ENCODE peak calls at places on chromosomes 7 and 10, in six cellular contexts. T is HCT116, M is spleen, O is sigmoid colon, L is GM23338, R is transverse colon. K is an unnamed sample.

GRCh38 chr10:58399410-58399809 is 14.2 kb downstream of the TFAM start:
- DNase-seq in T (no peak), M (no peak), O (no peak), L (no peak), R (no peak), K (no peak)

GRCh38 chr10:109902992-109903947 is 20.0 kb downstream of the XPNPEP1 start:
- DNase-seq in T (no peak), M (no peak), O (no peak), L (no peak), R (no peak), K (no peak)

GRCh38 chr7:40673285-40673684 is 538.5 kb downstream of the SUGCT start:
- DNase-seq in T (no peak), M (no peak), O (no peak), L (no peak), R (no peak), K (peak; percentile 40)

GRCh38 chr7:16063241-16063640 is 358.1 kb downstream of the CRPPA start:
- DNase-seq in T (no peak), M (no peak), O (no peak), L (no peak), R (no peak), K (no peak)

GRCh38 chr7:80937336-80937735 is 18.5 kb upstream of the SEMA3C start:
- DNase-seq in T (no peak), M (no peak), O (no peak), L (no peak), R (no peak), K (no peak)

GRCh38 chr7:144771921-144772320 is 63.9 kb downstream of the TPK1 start:
- DNase-seq in T (no peak), M (no peak), O (no peak), L (no peak), R (no peak), K (no peak)

GRCh38 chr7:104328970-104329825 is 795 bp downstream of the LHFPL3 start:
- DNase-seq in T (no peak), M (no peak), O (no peak), L (peak; percentile 64), R (no peak), K (no peak)

GRCh38 chr7:126728967-126729366 is 523.8 kb downstream of the GRM8 start:
- DNase-seq in T (no peak), M (no peak), O (no peak), L (no peak), R (no peak), K (no peak)

GRCh38 chr7:54940748-54941147 is 78.1 kb upstream of the EGFR start:
- DNase-seq in T (no peak), M (no peak), O (no peak), L (no peak), R (no peak), K (no peak)

GRCh38 chr7:98643232-98643985 is 26.3 kb downstream of the NPTX2 start:
- DNase-seq in T (no peak), M (peak; percentile 54), O (no peak), L (no peak), R (no peak), K (no peak)

GRCh38 chr7:95478139-95479037 is 7.4 kb upstream of the ASB4 start:
- DNase-seq in T (no peak), M (no peak), O (no peak), L (peak; percentile 71), R (peak; percentile 42), K (no peak)

GRCh38 chr10:44411251-44411650 is 26.4 kb upstream of the CXCL12 start:
- DNase-seq in T (no peak), M (peak; percentile 55), O (peak; percentile 35), L (no peak), R (no peak), K (no peak)

GRCh38 chr10:58998924-58999713 is 177.3 kb upstream of the PHYHIPL start:
- DNase-seq in T (no peak), M (no peak), O (peak; percentile 76), L (no peak), R (no peak), K (no peak)

GRCh38 chr10:70162892-70163201 is 7.5 kb downstream of the SAR1A start:
- DNase-seq in T (no peak), M (no peak), O (no peak), L (no peak), R (no peak), K (no peak)

GRCh38 chr10:125062244-125063208 is 97.8 kb downstream of the CTBP2 start:
- DNase-seq in T (no peak), M (no peak), O (no peak), L (no peak), R (no peak), K (no peak)

GRCh38 chr10:133315847-133316246 is 7.1 kb downstream of the ZNF511 start:
- DNase-seq in T (no peak), M (no peak), O (no peak), L (no peak), R (no peak), K (no peak)

GRCh38 chr7:135201350-135201749 is 10.0 kb downstream of the WDR91 start:
- DNase-seq in T (no peak), M (no peak), O (no peak), L (no peak), R (no peak), K (no peak)

GRCh38 chr10:120555436-120556163 is 98.6 kb downstream of the PLPP4 start:
- DNase-seq in T (no peak), M (no peak), O (no peak), L (no peak), R (no peak), K (no peak)

GRCh38 chr7:144408116-144408515 is 4.6 kb upstream of the NOBOX start:
- DNase-seq in T (no peak), M (no peak), O (no peak), L (no peak), R (no peak), K (no peak)

GRCh38 chr7:20296444-20296843 is 34.3 kb upstream of the ITGB8 start:
- DNase-seq in T (no peak), M (no peak), O (no peak), L (no peak), R (no peak), K (no peak)

GRCh38 chr10:132136097-132136521 is 50.6 kb upstream of the DPYSL4 start:
- DNase-seq in T (no peak), M (peak; percentile 49), O (peak; percentile 59), L (no peak), R (no peak), K (no peak)

GRCh38 chr7:92754756-92755581 is 81.4 kb downstream of the CDK6 start:
- DNase-seq in T (no peak), M (no peak), O (no peak), L (no peak), R (no peak), K (peak; percentile 30)

GRCh38 chr10:86100581-86101061 is 266.0 kb downstream of the GRID1 start:
- DNase-seq in T (peak; percentile 29), M (peak; percentile 50), O (no peak), L (peak; percentile 70), R (no peak), K (no peak)

GRCh38 chr10:132528064-132528800 is 9.4 kb upstream of the INPP5A start:
- DNase-seq in T (no peak), M (peak; percentile 50), O (peak; percentile 65), L (no peak), R (peak; percentile 4), K (no peak)

GRCh38 chr7:64882341-64883112 is 20.5 kb upstream of the ZNF273 start:
- DNase-seq in T (no peak), M (peak; percentile 78), O (peak; percentile 86), L (peak; percentile 83), R (peak; percentile 26), K (no peak)

GRCh38 chr7:47411281-47411869 is 170.5 kb downstream of the TNS3 start:
- DNase-seq in T (no peak), M (no peak), O (peak; percentile 52), L (no peak), R (no peak), K (no peak)
- TF ChIP-seq POLR2AphosphoS5 in T (no peak), M (no peak), O (no peak), L (no peak), R (no peak), K (no peak)

DNA sequence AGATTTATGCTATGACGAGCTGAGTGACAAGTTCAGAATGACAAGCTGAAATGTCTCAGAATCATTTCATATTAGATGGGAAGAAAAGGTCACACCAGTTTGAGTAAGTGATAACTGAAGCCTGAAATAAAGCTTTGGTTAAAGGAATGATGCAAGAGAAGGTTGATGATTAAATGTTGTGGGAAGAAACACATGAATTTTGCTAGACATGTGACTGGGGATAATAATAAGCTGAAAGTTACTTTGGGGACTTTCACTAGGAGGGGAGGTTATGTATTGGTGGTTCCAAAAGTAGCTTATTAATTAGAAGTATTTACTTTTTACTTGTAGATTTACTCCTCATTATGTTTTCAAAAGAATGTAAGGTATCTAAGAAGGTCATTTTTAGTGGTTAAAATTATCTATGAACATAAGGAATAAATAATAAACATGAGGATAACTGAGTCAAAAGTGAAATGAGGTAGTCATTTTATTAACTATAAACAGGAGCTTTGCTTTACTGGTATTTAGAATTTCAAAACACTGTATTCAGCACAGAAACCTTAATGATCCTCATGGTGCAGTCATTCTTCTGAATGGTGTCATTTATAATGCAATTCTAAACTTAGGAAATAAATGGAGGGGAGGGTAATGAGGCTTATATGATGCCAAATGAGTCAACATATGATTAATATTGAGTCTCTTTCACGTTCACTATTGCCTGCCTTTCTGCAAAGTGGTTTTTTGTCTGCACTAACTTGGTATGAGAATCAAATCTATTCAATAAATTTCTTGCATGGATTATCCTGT is 63.6 kb downstream of the PRKG1 start:
- DNase-seq in T (no peak), M (no peak), O (no peak), L (no peak), R (no peak), K (no peak)
- TF ChIP-seq POLR2AphosphoS5 in T (no peak), M (no peak), O (no peak), L (no peak), R (no peak), K (no peak)

GRCh38 chr10:128046934-128047251 is 79.3 kb downstream of the MKI67 start:
- DNase-seq in T (no peak), M (peak; percentile 91), O (peak; percentile 61), L (no peak), R (no peak), K (no peak)

GRCh38 chr10:128047337-128047736 is 78.9 kb downstream of the MKI67 start:
- DNase-seq in T (peak; percentile 88), M (peak; percentile 98), O (peak; percentile 85), L (peak; percentile 71), R (peak; percentile 92), K (no peak)

GRCh38 chr10:128049226-128050010 is 76.8 kb downstream of the MKI67 start:
- DNase-seq in T (no peak), M (peak; percentile 76), O (peak; percentile 53), L (no peak), R (no peak), K (no peak)

GRCh38 chr10:128046156-128046933 is 79.9 kb downstream of the MKI67 start:
- DNase-seq in T (no peak), M (peak; percentile 81), O (no peak), L (no peak), R (no peak), K (no peak)

GRCh38 chr10:128047991-128048826 is 78.0 kb downstream of the MKI67 start:
- DNase-seq in T (no peak), M (peak; percentile 82), O (peak; percentile 68), L (no peak), R (peak; percentile 38), K (no peak)
- TF ChIP-seq POLR2AphosphoS5 in T (no peak), M (no peak), O (no peak), L (no peak), R (no peak), K (no peak)

DNA sequence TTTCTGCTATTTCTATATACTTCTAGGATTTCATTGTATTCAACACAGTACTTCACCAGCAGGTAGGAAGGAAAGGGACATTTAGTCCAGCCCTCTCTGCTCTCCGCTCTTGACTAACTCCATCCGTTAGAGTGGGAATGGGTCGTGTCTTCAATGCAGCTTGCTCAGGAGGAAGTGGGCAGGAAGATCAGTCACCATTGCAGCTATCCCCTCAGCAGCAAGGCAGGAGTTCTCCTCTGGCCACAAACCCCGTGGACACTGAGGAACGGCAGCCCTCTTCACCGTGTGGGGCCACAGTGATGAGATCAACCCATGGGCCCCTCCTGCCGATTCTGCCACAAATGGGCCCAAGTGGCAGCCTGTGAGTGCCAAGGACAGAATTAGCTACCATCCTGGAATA is 30.2 kb upstream of the IKZF1 start:
- DNase-seq in T (no peak), M (no peak), O (no peak), L (no peak), R (no peak), K (no peak)
- TF ChIP-seq POLR2AphosphoS5 in T (no peak), M (no peak), O (no peak), L (no peak), R (no peak), K (no peak)